ENCODE peak calls at places on chromosomes 13 and 19, in ten cellular contexts. One of them, this sample, is unnamed.

GRCh38 chr13:99028890-99029289 is 51.0 kb upstream of the DOCK9 start:
- DNase-seq in astrocyte of the cerebellum: no peak
- DNase-seq in effector memory CD8-positive, alpha-beta T cell: peak
- DNase-seq in psoas muscle: no peak
- DNase-seq in NT2/D1: peak
- DNase-seq in occipital lobe: no peak
- DNase-seq in CD8-positive, alpha-beta T cell: peak
- DNase-seq in non-pigmented ciliary epithelial cell: no peak
- DNase-seq in SW480: no peak
- DNase-seq in hippocampal formation: no peak
- DNase-seq in this sample: no peak

GRCh38 chr19:2476451-2477140 is 669 bp downstream of the GADD45B start:
- DNase-seq in NT2/D1: no peak
- DNase-seq in psoas muscle: peak
- DNase-seq in CD8-positive, alpha-beta T cell: peak
- DNase-seq in hippocampal formation: no peak
- DNase-seq in astrocyte of the cerebellum: no peak
- DNase-seq in effector memory CD8-positive, alpha-beta T cell: peak
- DNase-seq in non-pigmented ciliary epithelial cell: no peak
- DNase-seq in SW480: no peak
- DNase-seq in occipital lobe: peak
- DNase-seq in this sample: peak

GRCh38 chr19:44447864-44448674 is at the start of gene ZNF229:
- DNase-seq in NT2/D1: peak
- DNase-seq in CD8-positive, alpha-beta T cell: peak
- DNase-seq in SW480: no peak
- DNase-seq in hippocampal formation: peak
- DNase-seq in occipital lobe: peak
- DNase-seq in effector memory CD8-positive, alpha-beta T cell: peak
- DNase-seq in psoas muscle: peak
- DNase-seq in non-pigmented ciliary epithelial cell: peak
- DNase-seq in astrocyte of the cerebellum: peak
- DNase-seq in this sample: peak

GRCh38 chr19:47719047-47719885 is 6.0 kb downstream of the EHD2 start:
- DNase-seq in NT2/D1: no peak
- DNase-seq in effector memory CD8-positive, alpha-beta T cell: no peak
- DNase-seq in psoas muscle: peak
- DNase-seq in non-pigmented ciliary epithelial cell: peak
- DNase-seq in SW480: no peak
- DNase-seq in hippocampal formation: no peak
- DNase-seq in CD8-positive, alpha-beta T cell: no peak
- DNase-seq in occipital lobe: peak
- DNase-seq in astrocyte of the cerebellum: peak
- DNase-seq in this sample: no peak

GRCh38 chr13:62300021-62300420 is 884.4 kb upstream of the PCDH20 start:
- DNase-seq in psoas muscle: no peak
- DNase-seq in CD8-positive, alpha-beta T cell: no peak
- DNase-seq in non-pigmented ciliary epithelial cell: no peak
- DNase-seq in SW480: no peak
- DNase-seq in astrocyte of the cerebellum: no peak
- DNase-seq in effector memory CD8-positive, alpha-beta T cell: no peak
- DNase-seq in NT2/D1: no peak
- DNase-seq in hippocampal formation: no peak
- DNase-seq in occipital lobe: no peak
- DNase-seq in this sample: no peak

GRCh38 chr19:11382898-11383705 is 1.0 kb downstream of the EPOR start:
- DNase-seq in NT2/D1: no peak
- DNase-seq in psoas muscle: peak
- DNase-seq in effector memory CD8-positive, alpha-beta T cell: peak
- DNase-seq in CD8-positive, alpha-beta T cell: no peak
- DNase-seq in hippocampal formation: no peak
- DNase-seq in SW480: peak
- DNase-seq in non-pigmented ciliary epithelial cell: no peak
- DNase-seq in occipital lobe: no peak
- DNase-seq in astrocyte of the cerebellum: no peak
- DNase-seq in this sample: peak

GRCh38 chr13:64847767-64848166 is 2382.4 kb downstream of the PCDH9 start:
- DNase-seq in CD8-positive, alpha-beta T cell: no peak
- DNase-seq in psoas muscle: no peak
- DNase-seq in effector memory CD8-positive, alpha-beta T cell: no peak
- DNase-seq in hippocampal formation: no peak
- DNase-seq in non-pigmented ciliary epithelial cell: no peak
- DNase-seq in NT2/D1: no peak
- DNase-seq in astrocyte of the cerebellum: no peak
- DNase-seq in occipital lobe: no peak
- DNase-seq in SW480: no peak
- DNase-seq in this sample: no peak

GRCh38 chr13:23799945-23800344 is 89.3 kb downstream of the MIPEP start:
- DNase-seq in hippocampal formation: no peak
- DNase-seq in astrocyte of the cerebellum: no peak
- DNase-seq in occipital lobe: no peak
- DNase-seq in SW480: no peak
- DNase-seq in NT2/D1: no peak
- DNase-seq in psoas muscle: no peak
- DNase-seq in CD8-positive, alpha-beta T cell: no peak
- DNase-seq in non-pigmented ciliary epithelial cell: no peak
- DNase-seq in effector memory CD8-positive, alpha-beta T cell: no peak
- DNase-seq in this sample: peak